ENCODE peak calls at places on chromosomes 3 and 15, in five cellular contexts. One of them, this sample, is unnamed.

GRCh38 chr3:186220886-186221285 is 112.0 kb upstream of the ETV5 start:
- DNase-seq in fibroblast of pulmonary artery: no peak
- DNase-seq in activated CD8-positive, alpha-beta memory T cell treated with anti-CD3 and anti-CD28 coated beads for 1 hour: no peak
- DNase-seq in GM06990: no peak
- DNase-seq in renal cortical epithelial cell: no peak
- DNase-seq in this sample: no peak

GRCh38 chr3:59106085-59106629 is 56.3 kb upstream of the CFAP20DC start:
- DNase-seq in fibroblast of pulmonary artery: no peak
- DNase-seq in activated CD8-positive, alpha-beta memory T cell treated with anti-CD3 and anti-CD28 coated beads for 1 hour: no peak
- DNase-seq in GM06990: no peak
- DNase-seq in renal cortical epithelial cell: no peak
- DNase-seq in this sample: no peak

GRCh38 chr3:146163584-146163983 is 2.6 kb upstream of the PLOD2 start:
- DNase-seq in fibroblast of pulmonary artery: peak; percentile 97
- DNase-seq in activated CD8-positive, alpha-beta memory T cell treated with anti-CD3 and anti-CD28 coated beads for 1 hour: no peak
- DNase-seq in GM06990: no peak
- DNase-seq in renal cortical epithelial cell: peak; percentile 89
- DNase-seq in this sample: peak; percentile 90

GRCh38 chr3:184325715-184326114 is 11.3 kb downstream of the EIF4G1 start:
- DNase-seq in fibroblast of pulmonary artery: no peak
- DNase-seq in activated CD8-positive, alpha-beta memory T cell treated with anti-CD3 and anti-CD28 coated beads for 1 hour: no peak
- DNase-seq in GM06990: no peak
- DNase-seq in renal cortical epithelial cell: no peak
- DNase-seq in this sample: no peak

GRCh38 chr3:105351821-105352220 is 14.9 kb upstream of the ALCAM start:
- DNase-seq in fibroblast of pulmonary artery: peak; percentile 58
- DNase-seq in activated CD8-positive, alpha-beta memory T cell treated with anti-CD3 and anti-CD28 coated beads for 1 hour: no peak
- DNase-seq in GM06990: no peak
- DNase-seq in renal cortical epithelial cell: peak; percentile 37
- DNase-seq in this sample: no peak

GRCh38 chr3:37456791-37457190 is 282.4 kb upstream of the LRRFIP2 start:
- DNase-seq in fibroblast of pulmonary artery: peak; percentile 10
- DNase-seq in activated CD8-positive, alpha-beta memory T cell treated with anti-CD3 and anti-CD28 coated beads for 1 hour: no peak
- DNase-seq in GM06990: no peak
- DNase-seq in renal cortical epithelial cell: no peak
- DNase-seq in this sample: no peak

GRCh38 chr15:101014921-101015841 is 96.0 kb downstream of the LRRK1 start:
- DNase-seq in fibroblast of pulmonary artery: peak; percentile 82
- DNase-seq in activated CD8-positive, alpha-beta memory T cell treated with anti-CD3 and anti-CD28 coated beads for 1 hour: peak; percentile 29
- DNase-seq in GM06990: no peak
- DNase-seq in renal cortical epithelial cell: peak; percentile 34
- DNase-seq in this sample: no peak

GRCh38 chr3:5366746-5367145 is 179.2 kb downstream of the EDEM1 start:
- DNase-seq in fibroblast of pulmonary artery: no peak
- DNase-seq in activated CD8-positive, alpha-beta memory T cell treated with anti-CD3 and anti-CD28 coated beads for 1 hour: no peak
- DNase-seq in GM06990: no peak
- DNase-seq in renal cortical epithelial cell: no peak
- DNase-seq in this sample: no peak

GRCh38 chr3:109265300-109265699 is 51.0 kb downstream of the DPPA2 start:
- DNase-seq in fibroblast of pulmonary artery: peak; percentile 45
- DNase-seq in activated CD8-positive, alpha-beta memory T cell treated with anti-CD3 and anti-CD28 coated beads for 1 hour: no peak
- DNase-seq in GM06990: no peak
- DNase-seq in renal cortical epithelial cell: no peak
- DNase-seq in this sample: no peak

GRCh38 chr3:34725774-34726173 is 913.6 kb upstream of the ARPP21 start:
- DNase-seq in fibroblast of pulmonary artery: no peak
- DNase-seq in activated CD8-positive, alpha-beta memory T cell treated with anti-CD3 and anti-CD28 coated beads for 1 hour: no peak
- DNase-seq in GM06990: no peak
- DNase-seq in renal cortical epithelial cell: peak; percentile 23
- DNase-seq in this sample: no peak

GRCh38 chr15:58269455-58270414 is 131.6 kb downstream of the AQP9 start:
- DNase-seq in fibroblast of pulmonary artery: peak; percentile 81
- DNase-seq in activated CD8-positive, alpha-beta memory T cell treated with anti-CD3 and anti-CD28 coated beads for 1 hour: no peak
- DNase-seq in GM06990: peak; percentile 10
- DNase-seq in renal cortical epithelial cell: peak; percentile 75
- DNase-seq in this sample: peak; percentile 5

GRCh38 chr15:31024979-31025378 is 33.6 kb upstream of the MTMR10 start:
- DNase-seq in fibroblast of pulmonary artery: peak; percentile 27
- DNase-seq in activated CD8-positive, alpha-beta memory T cell treated with anti-CD3 and anti-CD28 coated beads for 1 hour: no peak
- DNase-seq in GM06990: no peak
- DNase-seq in renal cortical epithelial cell: peak; percentile 51
- DNase-seq in this sample: peak; percentile 25

GRCh38 chr3:187016639-187017345 is 86.5 kb downstream of the ST6GAL1 start:
- DNase-seq in fibroblast of pulmonary artery: peak; percentile 86
- DNase-seq in activated CD8-positive, alpha-beta memory T cell treated with anti-CD3 and anti-CD28 coated beads for 1 hour: no peak
- DNase-seq in GM06990: peak; percentile 64
- DNase-seq in renal cortical epithelial cell: peak; percentile 98
- DNase-seq in this sample: no peak

GRCh38 chr3:16343101-16343500 is 78.1 kb downstream of the OXNAD1 start:
- DNase-seq in fibroblast of pulmonary artery: no peak
- DNase-seq in activated CD8-positive, alpha-beta memory T cell treated with anti-CD3 and anti-CD28 coated beads for 1 hour: no peak
- DNase-seq in GM06990: no peak
- DNase-seq in renal cortical epithelial cell: no peak
- DNase-seq in this sample: no peak

GRCh38 chr15:69798481-69799315 is 299.0 kb downstream of the TLE3 start:
- DNase-seq in fibroblast of pulmonary artery: peak; percentile 59
- DNase-seq in activated CD8-positive, alpha-beta memory T cell treated with anti-CD3 and anti-CD28 coated beads for 1 hour: no peak
- DNase-seq in GM06990: no peak
- DNase-seq in renal cortical epithelial cell: peak; percentile 62
- DNase-seq in this sample: no peak

GRCh38 chr15:42220216-42220615 is 12.1 kb upstream of the VPS39 start:
- DNase-seq in fibroblast of pulmonary artery: peak; percentile 26
- DNase-seq in activated CD8-positive, alpha-beta memory T cell treated with anti-CD3 and anti-CD28 coated beads for 1 hour: no peak
- DNase-seq in GM06990: no peak
- DNase-seq in renal cortical epithelial cell: no peak
- DNase-seq in this sample: no peak

GRCh38 chr3:108091498-108092259 is 848 bp upstream of the CD47 start:
- DNase-seq in fibroblast of pulmonary artery: no peak
- DNase-seq in activated CD8-positive, alpha-beta memory T cell treated with anti-CD3 and anti-CD28 coated beads for 1 hour: no peak
- DNase-seq in GM06990: no peak
- DNase-seq in renal cortical epithelial cell: no peak
- DNase-seq in this sample: no peak

GRCh38 chr3:195697582-195698324 is 23.0 kb upstream of the MUC20 start:
- DNase-seq in fibroblast of pulmonary artery: peak; percentile 90
- DNase-seq in activated CD8-positive, alpha-beta memory T cell treated with anti-CD3 and anti-CD28 coated beads for 1 hour: no peak
- DNase-seq in GM06990: no peak
- DNase-seq in renal cortical epithelial cell: peak; percentile 76
- DNase-seq in this sample: peak; percentile 95